ENCODE peak calls at places on chromosomes 3 and 15, in four cellular contexts. D is esophagus muscularis mucosa, R is adipocyte, A is psoas muscle. B is an unnamed sample. For H3K4me1 and H3K9me3, the result is how much of the 10 kb centered on the place peaks cover.

GRCh38 chr3:134473868-134474546 is 11.8 kb downstream of the ANAPC13 start:
- DNase-seq in R (peak), D (peak), A (no peak), B (no peak)

GRCh38 chr3:126081618-126082333 is 2.1 kb downstream of the SLC41A3 start:
- DNase-seq in R (peak), D (peak), A (peak), B (peak)

GRCh38 chr3:127694467-127695215 is 21.9 kb downstream of the ABTB1 start:
- DNase-seq in A (peak), D (no peak), R (peak), B (no peak)

GRCh38 chr15:71080705-71081104 is 34.6 kb upstream of the THSD4 start:
- DNase-seq in R (peak), D (no peak), A (no peak), B (no peak)

GRCh38 chr3:133965033-133965570 is 64.6 kb downstream of the SLCO2A1 start:
- DNase-seq in A (no peak), R (no peak), D (no peak), B (no peak)

GRCh38 chr3:120498947-120499346 is 48.2 kb upstream of the FSTL1 start:
- DNase-seq in A (no peak), R (peak), D (peak), B (peak)

GRCh38 chr15:53251998-53252397 is 461.9 kb upstream of the ONECUT1 start:
- DNase-seq in D (no peak), R (no peak), A (no peak), B (no peak)

GRCh38 chr3:96706517-96706916 is 107.9 kb upstream of the EPHA6 start:
- DNase-seq in R (peak), D (no peak), A (no peak), B (no peak)

GRCh38 chr3:49984424-49984823 is 44.5 kb downstream of the RBM6 start:
- DNase-seq in A (no peak), R (no peak), D (no peak), B (no peak)

GRCh38 chr3:80676869-80677268 is 909.1 kb upstream of the ROBO1 start:
- DNase-seq in R (peak), D (no peak), A (no peak), B (no peak)

GRCh38 chr3:188796122-188796631 is 375.6 kb upstream of the TPRG1 start:
- DNase-seq in D (no peak), A (no peak), R (peak), B (no peak)

GRCh38 chr15:77002954-77003912 is 8.3 kb downstream of the PSTPIP1 start:
- DNase-seq in R (no peak), D (no peak), A (peak), B (no peak)

GRCh38 chr3:178443634-178444033 is 92.6 kb upstream of the KCNMB2 start:
- DNase-seq in D (no peak), A (no peak), R (peak), B (no peak)

GRCh38 chr15:93759626-93760025 is 471.7 kb upstream of the MCTP2 start:
- DNase-seq in R (no peak), A (no peak), D (no peak), B (no peak)

GRCh38 chr3:46946416-46946815 is 30.1 kb downstream of the CCDC12 start:
- DNase-seq in D (no peak), A (no peak), R (no peak), B (no peak)

GRCh38 chr3:46942079-46942478 is 34.5 kb downstream of the CCDC12 start:
- DNase-seq in A (no peak), R (no peak), D (no peak), B (no peak)

GRCh38 chr3:46944191-46944590 is 32.4 kb downstream of the CCDC12 start:
- DNase-seq in R (no peak), D (no peak), A (no peak), B (no peak)

GRCh38 chr3:46942481-46943236 is 33.9 kb downstream of the CCDC12 start:
- DNase-seq in R (no peak), D (no peak), A (no peak), B (no peak)

DNA sequence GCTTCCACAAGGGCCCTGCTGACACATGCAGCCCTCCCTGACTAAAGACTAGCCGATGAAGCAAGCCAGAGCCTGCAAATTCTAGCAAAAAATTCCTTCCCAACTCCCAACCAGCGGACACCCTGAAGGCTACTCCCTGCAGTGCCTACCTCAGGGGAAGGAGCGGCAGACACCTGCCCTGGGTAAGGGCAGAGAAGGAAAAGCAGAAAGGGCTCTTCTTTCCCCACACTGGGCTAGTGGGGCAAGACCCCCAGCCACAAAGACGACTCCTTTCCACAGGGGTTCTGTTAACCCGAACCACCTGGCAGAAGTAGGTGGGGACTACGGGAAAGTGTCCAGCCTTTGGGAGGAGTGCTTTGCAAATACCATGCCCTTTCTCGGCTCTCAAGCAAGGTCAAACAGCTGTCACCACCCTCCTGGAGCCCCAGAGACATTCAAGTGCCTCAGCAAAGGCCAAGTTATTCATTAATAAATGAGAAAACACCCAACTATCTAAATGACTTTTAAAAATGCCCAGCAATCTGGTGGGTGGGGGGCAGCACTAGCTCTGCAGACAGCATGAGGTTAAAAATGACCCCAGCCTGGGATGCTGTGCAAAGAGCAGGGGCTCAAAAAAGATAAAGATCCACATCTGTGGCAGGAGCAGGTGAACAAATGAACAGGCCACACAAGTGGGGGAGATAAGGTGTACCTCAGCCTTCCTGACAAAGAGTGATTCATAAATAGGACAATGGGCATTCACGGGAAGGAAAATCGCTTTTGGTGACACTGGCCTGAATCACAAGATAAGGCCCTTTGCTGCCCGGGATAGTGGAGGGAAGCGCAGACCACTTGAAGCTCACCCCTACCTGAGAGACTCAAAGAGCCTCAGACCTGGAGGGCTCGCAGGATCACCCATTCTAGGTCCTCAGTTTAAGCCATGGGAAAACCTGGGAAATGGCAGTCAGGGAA is 33.0 kb downstream of the CCDC12 start:
- DNase-seq in A (no peak), D (no peak), R (no peak), B (no peak)
- H3K4me1 ChIP-seq in A (half or more), D (half or more), R (under half), B (half or more)

GRCh38 chr15:67823371-67824156 is 1.7 kb upstream of the SKOR1 start:
- DNase-seq in R (no peak), A (peak), D (no peak), B (no peak)
- H3K9me3 ChIP-seq in R (under half), A (under half), D (under half), B (under half)

DNA sequence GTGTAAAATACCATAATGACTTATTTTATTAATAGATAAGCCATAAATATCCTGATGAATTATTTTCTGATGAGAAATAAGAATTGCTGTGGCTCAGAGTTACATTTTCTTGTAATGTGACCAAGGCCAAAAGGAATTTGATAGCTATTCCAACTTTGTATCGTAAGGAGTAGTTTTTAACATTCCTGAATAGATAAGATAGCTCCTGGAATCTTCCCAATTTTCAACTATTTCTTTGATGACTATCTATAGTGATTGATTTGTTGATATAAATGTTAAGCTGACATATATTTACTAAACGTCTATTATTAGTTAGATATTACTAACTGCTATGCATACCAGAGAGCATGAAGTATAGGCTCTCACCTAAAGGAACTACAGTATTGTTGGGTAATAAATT is 49.1 kb upstream of the SATB1 start:
- DNase-seq in R (no peak), A (no peak), D (no peak), B (no peak)
- H3K4me1 ChIP-seq in R (under half), A (under half), D (under half), B (under half)

GRCh38 chr3:20451170-20451569 is 265.2 kb upstream of the SGO1 start:
- DNase-seq in D (no peak), A (no peak), R (no peak), B (no peak)
- H3K9me3 ChIP-seq in D (under half), A (under half), R (under half), B (under half)

GRCh38 chr3:36907911-36908646 is 36.8 kb downstream of the TRANK1 start:
- DNase-seq in R (peak), A (no peak), D (no peak), B (peak)
- H3K4me1 ChIP-seq in R (under half), A (under half), D (under half), B (under half)

GRCh38 chr3:31653464-31653863 is 120.7 kb downstream of the STT3B start:
- DNase-seq in A (no peak), R (no peak), D (no peak), B (no peak)

GRCh38 chr3:31645233-31645632 is 112.5 kb downstream of the STT3B start:
- DNase-seq in D (no peak), A (peak), R (no peak), B (no peak)

GRCh38 chr3:31652296-31652695 is 119.6 kb downstream of the STT3B start:
- DNase-seq in R (no peak), D (no peak), A (no peak), B (no peak)

GRCh38 chr3:31648286-31648968 is 115.7 kb downstream of the STT3B start:
- DNase-seq in D (no peak), A (no peak), R (no peak), B (no peak)
- H3K9me3 ChIP-seq in D (under half), A (under half), R (under half), B (under half)